ENCODE peak calls at places on chromosomes 7 and 10, in five cellular contexts. T is stimulated activated CD8-positive, alpha-beta memory T cell treated with anti-CD3 and anti-CD28 coated beads, Interleukin-4, amount 100 ng/mL, for 1 hour; C is NCI-H1694; P is small intestine; M is activated naive CD8-positive, alpha-beta T cell treated with anti-CD3 and anti-CD28 coated beads, Interleukin-2, amount 50 U/mL, for 24 hours. X is an unnamed sample.

GRCh38 chr10:122147731-122148130 is 123.4 kb upstream of the BTBD16 start:
- DNase-seq in P (no peak), M (no peak), C (peak; percentile 62), T (no peak), X (no peak)

GRCh38 chr7:45184326-45185027 is 26.9 kb downstream of the RAMP3 start:
- DNase-seq in M (no peak), T (no peak), P (no peak), C (no peak), X (no peak)

GRCh38 chr10:98921381-98921780 is 314.3 kb downstream of the HPSE2 start:
- DNase-seq in M (no peak), P (no peak), C (no peak), T (no peak), X (no peak)

GRCh38 chr10:114350751-114351150 is 53.6 kb downstream of the AFAP1L2 start:
- DNase-seq in M (no peak), P (no peak), C (no peak), T (no peak), X (no peak)

GRCh38 chr10:58773942-58774341 is 261.3 kb downstream of the BICC1 start:
- DNase-seq in T (no peak), C (no peak), M (no peak), P (no peak), X (no peak)

GRCh38 chr7:131480384-131481315 is 75.8 kb downstream of the PODXL start:
- DNase-seq in T (no peak), C (no peak), M (no peak), P (no peak), X (no peak)

GRCh38 chr7:49333180-49333881 is 409.0 kb downstream of the CDC14C start:
- DNase-seq in C (no peak), M (no peak), T (no peak), P (no peak), X (no peak)

GRCh38 chr10:126734015-126734414 is 63.5 kb upstream of the C10orf90 start:
- DNase-seq in C (no peak), T (no peak), M (no peak), P (no peak), X (no peak)

X was measured in activated T-helper 1 cell treated with anti-CD3 and anti-CD28 coated beads, Interleukin-2, amount 50 U/mL, for 16 hours.